ENCODE peak calls at places on chromosome 14, in five cellular contexts. One of them, this sample, is unnamed.

GRCh38 chr14:69199786-69200185 is 8.5 kb downstream of the EXD2 start:
- DNase-seq in tibial nerve: no peak
- DNase-seq in CD8-positive, alpha-beta T cell: no peak
- DNase-seq in left ventricle myocardium inferior: no peak
- DNase-seq in mesothelial cell of epicardium: no peak
- DNase-seq in this sample: no peak

GRCh38 chr14:95683793-95684192 is 2.4 kb upstream of the TCL1B start:
- DNase-seq in tibial nerve: no peak
- DNase-seq in mesothelial cell of epicardium: no peak
- DNase-seq in CD8-positive, alpha-beta T cell: no peak
- DNase-seq in left ventricle myocardium inferior: no peak
- DNase-seq in this sample: no peak

GRCh38 chr14:103142031-103142430 is 18.8 kb downstream of the TNFAIP2 start:
- DNase-seq in CD8-positive, alpha-beta T cell: no peak
- DNase-seq in mesothelial cell of epicardium: no peak
- DNase-seq in left ventricle myocardium inferior: no peak
- DNase-seq in tibial nerve: no peak
- DNase-seq in this sample: no peak

GRCh38 chr14:65258391-65258790 is 154.1 kb upstream of the FUT8 start:
- DNase-seq in tibial nerve: no peak
- DNase-seq in left ventricle myocardium inferior: no peak
- DNase-seq in mesothelial cell of epicardium: no peak
- DNase-seq in CD8-positive, alpha-beta T cell: no peak
- DNase-seq in this sample: no peak

GRCh38 chr14:61547186-61548121 is 147.9 kb upstream of the HIF1A start:
- DNase-seq in mesothelial cell of epicardium: no peak
- DNase-seq in CD8-positive, alpha-beta T cell: no peak
- DNase-seq in tibial nerve: no peak
- DNase-seq in left ventricle myocardium inferior: no peak
- DNase-seq in this sample: no peak

GRCh38 chr14:70934084-70934483 is 26.8 kb downstream of the PCNX1 start:
- DNase-seq in left ventricle myocardium inferior: no peak
- DNase-seq in mesothelial cell of epicardium: no peak
- DNase-seq in tibial nerve: no peak
- DNase-seq in CD8-positive, alpha-beta T cell: no peak
- DNase-seq in this sample: no peak

GRCh38 chr14:57957441-57957840 is 91.5 kb upstream of the SLC35F4 start:
- DNase-seq in tibial nerve: no peak
- DNase-seq in CD8-positive, alpha-beta T cell: no peak
- DNase-seq in mesothelial cell of epicardium: no peak
- DNase-seq in left ventricle myocardium inferior: no peak
- DNase-seq in this sample: no peak

GRCh38 chr14:64713677-64714076 is 9.5 kb downstream of the PLEKHG3 start:
- DNase-seq in tibial nerve: no peak
- DNase-seq in left ventricle myocardium inferior: no peak
- DNase-seq in mesothelial cell of epicardium: no peak
- DNase-seq in CD8-positive, alpha-beta T cell: no peak
- DNase-seq in this sample: no peak

GRCh38 chr14:76589246-76589645 is 172.0 kb upstream of the VASH1 start:
- DNase-seq in left ventricle myocardium inferior: no peak
- DNase-seq in mesothelial cell of epicardium: no peak
- DNase-seq in tibial nerve: no peak
- DNase-seq in CD8-positive, alpha-beta T cell: no peak
- DNase-seq in this sample: no peak

GRCh38 chr14:99127651-99128167 is 144.3 kb downstream of the BCL11B start:
- DNase-seq in CD8-positive, alpha-beta T cell: no peak
- DNase-seq in left ventricle myocardium inferior: no peak
- DNase-seq in mesothelial cell of epicardium: peak
- DNase-seq in tibial nerve: no peak
- DNase-seq in this sample: no peak